ENCODE peak calls at places on chromosomes 3 and 15, in four cellular contexts. W is tibial nerve, B is dorsolateral prefrontal cortex, C is left ventricle myocardium inferior. H is an unnamed sample.

GRCh38 chr3:45548724-45549123 is 45.8 kb upstream of the LIMD1 start:
- DNase-seq in W (no peak), B (no peak), C (no peak), H (no peak)

GRCh38 chr15:40906947-40907802 is 12.9 kb downstream of the VPS18 start:
- DNase-seq in W (no peak), B (peak), C (peak), H (no peak)

GRCh38 chr3:124442463-124442862 is 287.8 kb upstream of the UMPS start:
- DNase-seq in W (no peak), B (no peak), C (no peak), H (no peak)

GRCh38 chr3:158407844-158408517 is 163.0 kb upstream of the MLF1 start:
- DNase-seq in W (no peak), B (no peak), C (no peak), H (no peak)

GRCh38 chr3:94776401-94776915 is 713.6 kb downstream of the NSUN3 start:
- DNase-seq in W (no peak), B (no peak), C (no peak), H (no peak)

GRCh38 chr15:70505411-70505919 is 257.9 kb downstream of the UACA start:
- DNase-seq in W (no peak), B (no peak), C (no peak), H (peak)

GRCh38 chr3:44455318-44455717 is 22.2 kb downstream of the ZNF445 start:
- DNase-seq in W (no peak), B (no peak), C (no peak), H (no peak)

GRCh38 chr3:155158361-155159037 is 78.4 kb downstream of the MME start:
- DNase-seq in W (no peak), B (no peak), C (no peak), H (no peak)

GRCh38 chr15:43168192-43169107 is 16.8 kb upstream of the CCNDBP1 start:
- DNase-seq in W (no peak), B (peak), C (no peak), H (no peak)

GRCh38 chr3:72158639-72159005 is 373.7 kb upstream of the PROK2 start:
- DNase-seq in W (no peak), B (no peak), C (no peak), H (no peak)

GRCh38 chr15:79965836-79966630 is 5.0 kb downstream of the BCL2A1 start:
- DNase-seq in W (no peak), B (no peak), C (no peak), H (no peak)

GRCh38 chr3:133924041-133924440 is 28.4 kb upstream of the RAB6B start:
- DNase-seq in W (no peak), B (no peak), C (no peak), H (no peak)

GRCh38 chr15:78085928-78086327 is 6.4 kb upstream of the SH2D7 start:
- DNase-seq in W (no peak), B (no peak), C (no peak), H (no peak)

GRCh38 chr15:78761020-78761419 is 50.2 kb downstream of the ADAMTS7 start:
- DNase-seq in W (peak), B (no peak), C (no peak), H (no peak)

GRCh38 chr15:77819841-77820728 is 187.4 kb upstream of the LINGO1 start:
- DNase-seq in W (no peak), B (peak), C (no peak), H (no peak)

GRCh38 chr15:60751985-60752952 is 273.3 kb upstream of the ICE2 start:
- DNase-seq in W (peak), B (peak), C (peak), H (peak)

GRCh38 chr15:74809242-74809641 is 3.4 kb upstream of the LMAN1L start:
- DNase-seq in W (no peak), B (no peak), C (no peak), H (no peak)

GRCh38 chr15:74807302-74807701 is 5.3 kb upstream of the LMAN1L start:
- DNase-seq in W (no peak), B (no peak), C (no peak), H (no peak)

GRCh38 chr15:74809951-74810350 is 2.7 kb upstream of the LMAN1L start:
- DNase-seq in W (no peak), B (no peak), C (no peak), H (no peak)

GRCh38 chr15:74808840-74809229 is 3.8 kb upstream of the LMAN1L start:
- DNase-seq in W (no peak), B (no peak), C (no peak), H (no peak)

GRCh38 chr15:74808073-74808839 is 4.4 kb upstream of the LMAN1L start:
- DNase-seq in W (no peak), B (peak), C (no peak), H (no peak)
- H3K27ac ChIP-seq in W (no peak), B (no peak), C (no peak), H (no peak)

DNA sequence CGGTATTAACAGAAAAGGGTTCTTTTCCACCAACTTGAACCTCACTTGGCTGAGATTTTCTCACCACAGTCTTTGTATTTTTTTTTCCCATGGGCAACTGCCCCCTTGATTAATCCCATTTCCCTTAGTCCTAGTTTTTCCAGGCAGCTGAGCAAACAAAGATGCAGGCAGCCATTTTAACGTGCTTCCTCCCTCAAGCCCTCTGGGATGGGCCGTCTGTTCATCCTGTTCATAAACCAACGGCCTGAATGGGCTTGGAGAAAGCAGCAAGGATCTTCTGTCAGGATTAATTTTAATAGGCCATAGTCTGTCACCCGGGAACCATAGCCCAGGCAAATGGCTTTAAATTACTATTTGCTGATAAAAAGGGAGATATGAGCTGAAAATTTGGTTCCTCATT is 10.4 kb upstream of the POLR2M start:
- DNase-seq in W (no peak), B (no peak), C (no peak), H (no peak)
- H3K27ac ChIP-seq in W (no peak), B (no peak), C (peak), H (no peak)

DNA sequence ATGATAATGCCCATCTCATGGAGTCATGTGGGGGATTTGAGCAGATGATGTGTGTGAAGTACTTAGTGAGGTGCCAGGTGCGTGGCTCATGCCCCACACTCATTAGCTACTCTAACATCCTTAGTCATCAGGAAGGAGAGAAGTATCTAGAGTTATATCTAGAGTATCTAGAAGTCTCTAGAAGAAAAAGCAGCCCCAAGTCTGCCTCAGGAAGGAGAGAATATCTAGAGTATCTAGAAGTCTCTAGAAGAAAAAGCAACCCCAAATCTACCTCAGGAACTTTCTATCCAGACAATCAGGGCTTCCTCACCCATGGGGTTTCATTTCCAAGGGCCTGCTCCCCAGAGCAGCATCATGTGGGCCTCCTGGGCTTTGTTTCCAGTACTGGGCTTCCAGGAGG is 24.7 kb upstream of the DOCK3 start:
- DNase-seq in W (no peak), B (no peak), C (no peak), H (no peak)
- H3K27ac ChIP-seq in W (no peak), B (peak), C (peak), H (no peak)

DNA sequence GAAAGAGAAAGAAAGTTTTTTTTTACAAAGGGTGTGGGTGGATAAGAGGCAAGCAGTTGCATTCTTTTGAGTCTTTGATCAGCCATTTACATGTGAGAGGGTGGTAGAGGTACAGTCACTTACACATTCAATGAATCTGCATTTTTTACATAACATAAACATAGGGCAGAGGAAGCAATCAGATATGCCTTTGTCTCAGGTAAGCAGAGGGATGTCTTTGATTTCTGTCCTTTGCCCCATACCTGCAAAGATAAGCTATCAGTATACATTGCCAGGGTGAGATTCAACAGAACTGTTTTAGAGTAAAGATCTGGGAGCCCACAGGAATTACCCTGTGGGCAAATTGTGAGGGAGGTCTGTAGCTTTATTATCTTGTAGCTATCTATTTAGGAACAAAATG is 5.4 kb upstream of the PPP1R2 start:
- DNase-seq in W (no peak), B (no peak), C (no peak), H (no peak)
- H3K27ac ChIP-seq in W (no peak), B (no peak), C (no peak), H (no peak)

GRCh38 chr15:68546318-68546717 is 32.5 kb upstream of the CORO2B start:
- DNase-seq in W (no peak), B (no peak), C (no peak), H (no peak)

GRCh38 chr15:68542771-68543544 is 35.8 kb upstream of the CORO2B start:
- DNase-seq in W (peak), B (peak), C (no peak), H (peak)

GRCh38 chr15:68541743-68542142 is 37.0 kb upstream of the CORO2B start:
- DNase-seq in W (no peak), B (no peak), C (no peak), H (no peak)

GRCh38 chr15:68542348-68542747 is 36.4 kb upstream of the CORO2B start:
- DNase-seq in W (no peak), B (no peak), C (no peak), H (no peak)

DNA sequence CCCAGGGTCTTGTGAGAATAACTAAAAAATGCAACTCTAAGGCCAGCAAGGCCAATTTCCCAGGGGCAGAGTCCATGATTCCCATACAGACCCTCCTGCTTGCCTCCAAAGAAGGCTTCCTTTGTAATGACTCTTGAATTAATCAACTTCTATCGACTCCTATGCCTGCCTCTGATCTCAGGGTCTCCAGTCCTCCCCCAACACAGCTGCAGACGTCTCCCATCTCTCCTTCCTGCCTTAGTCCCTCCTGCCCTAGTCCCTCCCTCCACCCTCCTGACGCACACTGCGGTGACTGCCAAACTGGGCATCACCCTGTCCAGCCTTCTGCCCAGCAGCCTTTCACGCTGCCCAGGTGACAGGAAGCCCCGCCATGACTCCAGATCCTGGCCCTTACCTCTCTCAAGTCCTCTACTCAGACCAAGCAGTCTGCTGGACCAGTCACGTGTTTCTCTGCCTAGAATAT is 35.2 kb upstream of the CORO2B start:
- DNase-seq in W (no peak), B (no peak), C (no peak), H (no peak)
- H3K27ac ChIP-seq in W (no peak), B (no peak), C (peak), H (no peak)

GRCh38 chr3:98483626-98484025 is 13.9 kb upstream of the OR5K2 start:
- DNase-seq in W (no peak), B (no peak), C (no peak), H (no peak)
- H3K27ac ChIP-seq in W (no peak), B (no peak), C (no peak), H (no peak)

DNA sequence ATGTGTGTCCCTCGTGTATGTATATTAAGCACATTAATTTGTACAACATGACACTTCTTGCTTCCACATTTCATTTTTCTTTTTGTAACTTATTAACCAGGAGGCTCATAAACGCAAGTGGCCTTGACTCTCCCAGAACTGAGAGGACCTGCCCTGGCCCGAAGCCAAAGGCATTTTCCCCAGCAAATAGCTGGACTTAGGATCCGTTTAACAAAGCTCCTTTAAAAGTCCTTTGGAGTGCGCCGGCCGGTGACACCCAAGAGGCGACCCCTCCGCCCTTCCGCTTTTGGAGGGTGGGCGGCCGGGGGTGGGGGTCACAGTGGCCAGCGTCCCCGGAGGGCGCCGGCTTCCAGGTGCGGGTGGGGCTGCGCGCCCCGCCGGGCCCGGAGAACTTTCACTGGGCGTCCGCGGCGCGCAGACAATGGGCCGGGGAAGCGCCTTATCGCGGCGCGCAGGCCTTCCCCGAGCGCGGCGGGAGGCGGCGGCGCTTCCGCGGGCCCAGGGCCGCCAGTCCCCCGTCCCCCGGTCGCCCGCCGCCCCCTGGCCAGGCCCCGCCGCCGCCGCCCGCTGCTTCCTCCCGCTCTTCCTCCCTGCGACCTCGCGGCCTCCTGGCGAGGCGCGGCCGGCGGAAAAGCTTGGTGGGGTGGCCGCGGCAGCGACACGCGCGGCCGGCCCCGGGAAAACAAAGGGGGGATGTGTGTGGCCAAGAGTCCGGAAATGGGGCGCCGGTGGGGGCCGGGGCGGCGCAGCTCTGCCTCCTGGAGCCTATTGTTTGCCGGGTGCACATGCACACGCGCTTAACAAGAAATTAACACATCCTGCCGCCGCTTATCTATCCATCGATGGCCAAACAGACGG is 613.4 kb downstream of the MCTP2 start:
- DNase-seq in W (peak), B (no peak), C (peak), H (no peak)
- H3K27ac ChIP-seq in W (peak), B (peak), C (peak), H (no peak)

GRCh38 chr15:72584006-72584405 is 70.5 kb upstream of the GOLGA6B start:
- DNase-seq in W (no peak), B (no peak), C (no peak), H (no peak)
- H3K27ac ChIP-seq in W (no peak), B (no peak), C (peak), H (no peak)

GRCh38 chr15:66906660-66907059 is 158.7 kb upstream of the SMAD3 start:
- DNase-seq in W (no peak), B (no peak), C (no peak), H (no peak)

GRCh38 chr15:66905954-66906353 is 159.4 kb upstream of the SMAD3 start:
- DNase-seq in W (no peak), B (no peak), C (no peak), H (no peak)

GRCh38 chr15:66909381-66909890 is 156.0 kb upstream of the SMAD3 start:
- DNase-seq in W (no peak), B (no peak), C (no peak), H (no peak)

GRCh38 chr15:66908503-66909095 is 156.8 kb upstream of the SMAD3 start:
- DNase-seq in W (no peak), B (no peak), C (no peak), H (no peak)

DNA sequence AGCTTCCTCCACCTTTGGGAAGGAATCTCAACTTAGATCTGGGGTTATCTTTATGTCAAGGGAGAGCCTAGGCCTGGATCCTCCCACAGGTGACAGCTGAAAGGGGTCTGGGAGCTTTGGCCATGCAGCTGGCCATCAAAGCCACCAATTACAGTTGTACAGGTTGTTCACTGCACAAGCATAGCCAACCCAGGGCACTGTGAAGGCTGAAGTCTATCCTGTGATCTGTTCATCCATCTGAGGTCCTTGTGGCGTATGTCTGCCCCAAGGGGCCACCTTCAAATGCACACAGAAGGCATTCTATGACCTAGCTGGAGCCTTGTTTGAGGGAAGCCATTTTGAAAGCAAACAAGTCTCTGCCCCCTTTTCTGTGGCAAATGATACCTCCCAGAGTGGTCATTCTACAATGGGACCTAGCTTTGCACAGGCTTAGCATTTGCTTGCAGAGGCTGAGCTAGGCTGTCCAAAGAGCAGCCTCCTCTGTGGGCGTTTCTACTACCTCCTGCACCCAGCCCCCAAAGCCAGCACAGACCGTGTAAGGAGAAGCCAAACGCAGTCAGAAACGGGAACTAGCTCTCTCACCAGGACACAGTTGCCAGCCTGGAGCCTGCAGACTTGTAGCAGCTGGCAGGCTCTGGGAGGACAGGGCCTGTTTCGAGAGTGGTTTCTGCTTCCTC is 157.4 kb upstream of the SMAD3 start:
- DNase-seq in W (peak), B (peak), C (peak), H (no peak)
- H3K27ac ChIP-seq in W (no peak), B (no peak), C (peak), H (no peak)

DNA sequence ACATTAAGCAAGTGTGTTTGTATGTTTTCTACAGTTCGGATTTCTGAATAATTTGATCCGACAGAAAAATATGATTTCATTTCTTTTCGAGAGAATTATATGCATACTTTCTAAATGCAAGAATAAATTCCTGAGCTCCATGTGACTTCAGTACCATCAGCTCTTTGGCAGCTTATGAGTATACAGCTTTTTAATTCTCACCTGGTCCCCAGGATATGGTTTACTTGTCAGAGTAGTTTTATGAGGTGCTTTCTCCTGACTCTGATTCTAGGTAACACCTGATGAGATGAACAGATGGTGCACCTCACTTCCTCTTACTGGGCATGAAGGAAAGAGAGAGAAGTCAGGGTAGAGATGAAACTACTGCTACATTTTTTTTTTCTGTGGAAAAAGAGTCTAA is 3.1 kb downstream of the HGD start:
- DNase-seq in W (no peak), B (peak), C (no peak), H (no peak)
- H3K27ac ChIP-seq in W (no peak), B (peak), C (peak), H (peak)